ENCODE peak calls at places on chromosomes 5 and 9, in six cellular contexts. K, O, M, X, R and D are unnamed samples.

GRCh38 chr5:141883184-141883947 is 5.2 kb upstream of the PCDH1 start:
- DNase-seq in K (no peak), O (peak; percentile 65), M (no peak), X (no peak), R (peak; percentile 80), D (peak; percentile 90)

GRCh38 chr5:92309336-92309991 is 926.3 kb upstream of the ARRDC3 start:
- DNase-seq in K (peak; percentile 13), O (peak; percentile 53), M (no peak), X (peak; percentile 11), R (no peak), D (peak; percentile 52)

GRCh38 chr5:157865844-157866243 is 6.9 kb upstream of the CLINT1 start:
- DNase-seq in K (no peak), O (no peak), M (no peak), X (peak; percentile 27), R (no peak), D (no peak)

GRCh38 chr5:153147891-153148623 is 342.4 kb upstream of the GRIA1 start:
- DNase-seq in K (no peak), O (peak; percentile 9), M (no peak), X (peak; percentile 11), R (no peak), D (peak; percentile 83)

GRCh38 chr9:108168451-108168850 is 678.9 kb upstream of the KLF4 start:
- DNase-seq in K (no peak), O (no peak), M (no peak), X (no peak), R (no peak), D (no peak)

GRCh38 chr5:160159991-160160826 is 41.0 kb upstream of the PWWP2A start:
- DNase-seq in K (no peak), O (no peak), M (peak; percentile 28), X (no peak), R (no peak), D (peak; percentile 96)

GRCh38 chr5:178232124-178232919 is at the start of gene PHYKPL:
- DNase-seq in K (peak; percentile 44), O (peak; percentile 91), M (no peak), X (peak; percentile 36), R (peak; percentile 92), D (peak; percentile 85)

GRCh38 chr5:116444373-116445058 is 130.1 kb downstream of the SEMA6A start:
- DNase-seq in K (no peak), O (no peak), M (no peak), X (no peak), R (no peak), D (no peak)

GRCh38 chr9:87464110-87464991 is 33.3 kb upstream of the DAPK1 start:
- DNase-seq in K (no peak), O (no peak), M (peak; percentile 82), X (no peak), R (no peak), D (no peak)

GRCh38 chr5:55694152-55694830 is 17.8 kb downstream of the SLC38A9 start:
- DNase-seq in K (peak; percentile 48), O (peak; percentile 21), M (no peak), X (peak; percentile 34), R (no peak), D (peak; percentile 75)

GRCh38 chr9:113446323-113446740 is 17.2 kb upstream of the RGS3 start:
- DNase-seq in K (peak; percentile 31), O (peak; percentile 72), M (peak; percentile 25), X (peak; percentile 47), R (peak; percentile 31), D (peak; percentile 79)

GRCh38 chr9:111803924-111804323 is 9.2 kb upstream of the SHOC1 start:
- DNase-seq in K (no peak), O (no peak), M (no peak), X (no peak), R (no peak), D (no peak)

GRCh38 chr5:73300520-73301207 is 127.7 kb downstream of the TMEM174 start:
- DNase-seq in K (no peak), O (no peak), M (no peak), X (no peak), R (no peak), D (peak; percentile 60)

GRCh38 chr5:168611163-168611562 is 32.0 kb upstream of the PANK3 start:
- DNase-seq in K (no peak), O (no peak), M (no peak), X (no peak), R (no peak), D (peak; percentile 33)

GRCh38 chr9:114681594-114682332 is at the start of gene TEX48:
- DNase-seq in K (peak; percentile 78), O (peak; percentile 64), M (peak; percentile 19), X (peak; percentile 80), R (peak; percentile 77), D (peak; percentile 91)

GRCh38 chr5:141100243-141100805 is at the start of gene PCDHB3:
- DNase-seq in K (peak; percentile 16), O (peak; percentile 79), M (no peak), X (peak; percentile 21), R (peak; percentile 39), D (peak; percentile 96)

GRCh38 chr5:24646915-24647314 is 2.1 kb upstream of the CDH10 start:
- DNase-seq in K (no peak), O (no peak), M (no peak), X (peak; percentile 13), R (no peak), D (no peak)

GRCh38 chr9:22415941-22416691 is 30.5 kb upstream of the DMRTA1 start:
- DNase-seq in K (no peak), O (no peak), M (no peak), X (no peak), R (no peak), D (no peak)

GRCh38 chr5:39024005-39024404 is 50.2 kb downstream of the RICTOR start:
- DNase-seq in K (no peak), O (no peak), M (no peak), X (no peak), R (no peak), D (peak; percentile 29)

GRCh38 chr9:34633851-34634550 is 3.6 kb downstream of the SIGMAR1 start:
- DNase-seq in K (no peak), O (peak; percentile 84), M (no peak), X (peak; percentile 56), R (peak; percentile 57), D (peak; percentile 80)

GRCh38 chr5:43242196-43242595 is 50.2 kb downstream of the NIM1K start:
- DNase-seq in K (no peak), O (no peak), M (no peak), X (no peak), R (no peak), D (no peak)

GRCh38 chr5:111685969-111686368 is 71.0 kb downstream of the NREP start:
- DNase-seq in K (peak; percentile 16), O (no peak), M (no peak), X (peak; percentile 63), R (no peak), D (peak; percentile 75)

GRCh38 chr9:37290881-37291485 is 131.5 kb upstream of the GRHPR start:
- DNase-seq in K (peak; percentile 21), O (no peak), M (no peak), X (no peak), R (no peak), D (no peak)

GRCh38 chr9:89477811-89478583 is 19.9 kb downstream of the SEMA4D start:
- DNase-seq in K (no peak), O (no peak), M (no peak), X (no peak), R (no peak), D (no peak)

GRCh38 chr5:65808261-65808741 is 86.3 kb downstream of the NLN start:
- DNase-seq in K (no peak), O (no peak), M (no peak), X (no peak), R (no peak), D (no peak)

GRCh38 chr5:176646049-176646706 is 1.1 kb upstream of the TSPAN17 start:
- DNase-seq in K (no peak), O (no peak), M (no peak), X (no peak), R (peak; percentile 30), D (no peak)

GRCh38 chr5:176647870-176648466 is 684 bp downstream of the TSPAN17 start:
- DNase-seq in K (no peak), O (peak; percentile 82), M (no peak), X (no peak), R (peak; percentile 64), D (peak; percentile 43)

GRCh38 chr5:176648467-176649194 is 1.3 kb downstream of the TSPAN17 start:
- DNase-seq in K (no peak), O (no peak), M (no peak), X (no peak), R (peak; percentile 44), D (no peak)

GRCh38 chr5:176646707-176647029 is 616 bp upstream of the TSPAN17 start:
- DNase-seq in K (no peak), O (no peak), M (no peak), X (no peak), R (no peak), D (no peak)

GRCh38 chr5:176647030-176647869 is at the start of gene TSPAN17:
- DNase-seq in K (peak; percentile 97), O (peak; percentile 100), M (peak; percentile 92), X (peak; percentile 96), R (peak; percentile 99), D (peak; percentile 100)
- H3K4me1 ChIP-seq in K (peaks cover 17% of the 10 kb centered on the region), O (peaks cover 42% of the 10 kb centered on the region), M (peaks cover 22% of the 10 kb centered on the region), X (peaks cover 21% of the 10 kb centered on the region), R (peaks cover 50% of the 10 kb centered on the region), D (peaks cover 15% of the 10 kb centered on the region)

DNA sequence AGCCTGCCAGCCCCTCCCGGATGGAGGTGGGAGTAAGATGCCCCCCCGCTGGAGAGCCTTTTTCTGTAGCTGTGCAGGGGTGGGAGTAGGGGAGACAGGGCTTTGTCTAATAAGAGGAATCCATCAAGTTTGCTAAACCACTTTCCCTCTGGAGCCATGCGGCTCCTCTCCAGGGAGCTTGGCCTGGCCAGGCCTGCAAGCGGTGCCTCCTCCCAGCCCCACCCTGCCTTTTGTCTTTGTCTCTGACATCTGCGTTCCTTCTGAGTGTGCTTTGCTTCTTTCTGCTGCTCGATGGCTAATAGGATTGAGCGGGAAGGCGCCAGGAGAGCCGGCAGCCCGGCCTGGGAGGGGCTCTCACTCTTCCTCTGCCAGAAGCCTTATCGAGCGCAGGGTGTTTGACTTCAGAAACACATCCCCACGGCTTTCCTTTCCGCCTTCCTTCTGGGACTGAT is 26.7 kb upstream of the FCN1 start:
- DNase-seq in K (no peak), O (no peak), M (no peak), X (no peak), R (no peak), D (peak; percentile 27)
- H2AFZ ChIP-seq in K (no peak overlapping the region), O (no peak overlapping the region), M (no peak overlapping the region), X (no peak overlapping the region), R (no peak overlapping the region), D (peak overlapping the region; percentile 63)

DNA sequence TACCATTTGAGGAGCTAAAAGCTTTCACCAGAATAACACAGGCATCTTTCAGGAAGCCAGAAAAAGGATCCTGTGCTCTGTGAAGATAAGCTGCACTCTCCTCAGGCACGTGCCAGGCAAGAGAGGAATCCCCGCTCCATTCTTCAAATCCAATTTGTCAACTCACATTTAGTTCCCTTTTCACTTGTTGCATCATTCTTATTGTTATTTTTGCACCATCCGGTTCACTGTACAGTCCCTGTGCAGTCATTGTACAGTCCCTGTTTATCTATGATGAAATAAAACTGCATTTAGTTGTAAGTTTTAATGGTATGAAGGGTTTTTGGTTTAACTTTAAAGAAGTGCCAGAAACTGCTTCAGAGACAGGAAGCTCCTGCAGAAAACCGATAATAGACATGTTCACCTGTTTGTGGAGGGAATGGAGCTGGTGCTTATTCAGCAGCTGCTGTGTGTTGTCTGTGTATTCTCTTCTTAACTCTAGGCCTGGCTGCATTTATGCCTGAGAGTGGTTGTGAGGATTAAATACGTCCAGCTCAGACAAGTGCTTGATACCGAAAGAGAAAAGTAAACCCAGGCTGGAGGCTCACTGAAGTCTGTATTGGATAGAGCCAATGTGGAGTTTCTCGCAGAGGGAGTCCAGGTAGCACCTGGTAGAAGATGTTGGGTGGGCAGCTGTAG is 22.4 kb downstream of the IFNW1 start:
- DNase-seq in K (no peak), O (no peak), M (no peak), X (no peak), R (no peak), D (no peak)
- TF ChIP-seq REST in K (no peak), O (no peak), M (no peak), X (no peak), R (no peak), D (no peak)

GRCh38 chr9:93456504-93456903 is 3.1 kb upstream of the FAM120AOS start:
- DNase-seq in K (no peak), O (no peak), M (no peak), X (no peak), R (no peak), D (no peak)
- H3K4me1 ChIP-seq in K (peaks cover 6% of the 10 kb centered on the region), O (peaks cover 15% of the 10 kb centered on the region), M (peaks cover 4% of the 10 kb centered on the region), X (peaks cover 70% of the 10 kb centered on the region), R (peaks cover 15% of the 10 kb centered on the region), D (peaks cover 56% of the 10 kb centered on the region)